ENCODE peak calls at places on chromosomes 12 and 14, in eight cellular contexts. W, G, R, F, P, S, N and Y are unnamed samples. For H3K36me3, the result is how much of the 10 kb centered on the place peaks cover.

GRCh38 chr12:85951823-85952222 is 77.7 kb downstream of the NTS start:
- DNase-seq in W (no peak), G (peak), R (no peak), F (no peak), P (no peak), S (no peak), N (no peak), Y (peak)

GRCh38 chr12:67681145-67681778 is 32.7 kb downstream of the DYRK2 start:
- DNase-seq in W (no peak), G (no peak), R (no peak), F (no peak), P (no peak), S (no peak), N (no peak), Y (peak)

GRCh38 chr14:94329857-94330256 is 6.7 kb upstream of the SERPINA6 start:
- DNase-seq in W (no peak), G (no peak), R (no peak), F (no peak), P (no peak), S (no peak), N (no peak), Y (no peak)

GRCh38 chr14:94124582-94125377 is 4.6 kb downstream of the IFI27L2 start:
- DNase-seq in W (peak), G (no peak), R (no peak), F (no peak), P (no peak), S (no peak), N (no peak), Y (no peak)

GRCh38 chr12:51311389-51311788 is 12.6 kb downstream of the BIN2 start:
- DNase-seq in W (no peak), G (no peak), R (no peak), F (no peak), P (no peak), S (no peak), N (no peak), Y (no peak)

GRCh38 chr14:69763761-69764510 is 3.0 kb upstream of the SRSF5 start:
- DNase-seq in W (no peak), G (no peak), R (no peak), F (no peak), P (no peak), S (no peak), N (no peak), Y (no peak)

GRCh38 chr12:25256826-25257225 is 6.1 kb upstream of the KRAS start:
- DNase-seq in W (no peak), G (no peak), R (no peak), F (no peak), P (no peak), S (no peak), N (no peak), Y (no peak)

GRCh38 chr12:45730842-45731336 is 1.4 kb downstream of the ARID2 start:
- DNase-seq in W (peak), G (no peak), R (no peak), F (no peak), P (no peak), S (peak), N (peak), Y (no peak)

GRCh38 chr12:124744659-124745467 is 118.8 kb downstream of the SCARB1 start:
- DNase-seq in W (peak), G (peak), R (no peak), F (peak), P (no peak), S (no peak), N (no peak), Y (no peak)

GRCh38 chr14:61838661-61839060 is 76.4 kb downstream of the SNAPC1 start:
- DNase-seq in W (no peak), G (no peak), R (no peak), F (no peak), P (no peak), S (no peak), N (no peak), Y (no peak)

GRCh38 chr14:64407329-64407728 is 19.2 kb downstream of the MTHFD1 start:
- DNase-seq in W (no peak), G (no peak), R (no peak), F (peak), P (no peak), S (no peak), N (no peak), Y (no peak)

GRCh38 chr12:95548056-95548538 is 3.2 kb downstream of the USP44 start:
- DNase-seq in W (no peak), G (no peak), R (peak), F (peak), P (peak), S (peak), N (peak), Y (peak)

GRCh38 chr14:51302319-51303030 is 62.4 kb downstream of the TMX1 start:
- DNase-seq in W (no peak), G (no peak), R (no peak), F (no peak), P (no peak), S (no peak), N (no peak), Y (no peak)

GRCh38 chr14:60845523-60845922 is 111.0 kb downstream of the MNAT1 start:
- DNase-seq in W (no peak), G (no peak), R (no peak), F (peak), P (no peak), S (no peak), N (no peak), Y (no peak)

GRCh38 chr12:132424811-132425210 is 65.1 kb upstream of the FBRSL1 start:
- DNase-seq in W (no peak), G (no peak), R (no peak), F (no peak), P (no peak), S (no peak), N (no peak), Y (no peak)

GRCh38 chr12:15719230-15719629 is 70.0 kb downstream of the EPS8 start:
- DNase-seq in W (no peak), G (no peak), R (no peak), F (no peak), P (no peak), S (no peak), N (no peak), Y (no peak)

GRCh38 chr14:20631023-20631820 is 10.3 kb downstream of the OR6S1 start:
- DNase-seq in W (peak), G (no peak), R (no peak), F (peak), P (no peak), S (peak), N (peak), Y (peak)

GRCh38 chr14:23562822-23563472 is 4.6 kb downstream of the AP1G2 start:
- DNase-seq in W (peak), G (no peak), R (no peak), F (no peak), P (no peak), S (peak), N (no peak), Y (peak)

GRCh38 chr14:78152246-78153068 is 17.7 kb upstream of the NRXN3 start:
- DNase-seq in W (no peak), G (no peak), R (no peak), F (no peak), P (no peak), S (no peak), N (no peak), Y (no peak)

GRCh38 chr12:124379938-124380754 is 85.3 kb downstream of the RFLNA start:
- DNase-seq in W (no peak), G (no peak), R (peak), F (no peak), P (peak), S (no peak), N (peak), Y (peak)

GRCh38 chr14:95196268-95196667 is 38.9 kb upstream of the DICER1 start:
- DNase-seq in W (no peak), G (peak), R (no peak), F (no peak), P (no peak), S (peak), N (no peak), Y (no peak)

GRCh38 chr14:24334431-24335271 is at the start of gene ADCY4:
- DNase-seq in W (peak), G (no peak), R (no peak), F (no peak), P (peak), S (peak), N (no peak), Y (no peak)

DNA sequence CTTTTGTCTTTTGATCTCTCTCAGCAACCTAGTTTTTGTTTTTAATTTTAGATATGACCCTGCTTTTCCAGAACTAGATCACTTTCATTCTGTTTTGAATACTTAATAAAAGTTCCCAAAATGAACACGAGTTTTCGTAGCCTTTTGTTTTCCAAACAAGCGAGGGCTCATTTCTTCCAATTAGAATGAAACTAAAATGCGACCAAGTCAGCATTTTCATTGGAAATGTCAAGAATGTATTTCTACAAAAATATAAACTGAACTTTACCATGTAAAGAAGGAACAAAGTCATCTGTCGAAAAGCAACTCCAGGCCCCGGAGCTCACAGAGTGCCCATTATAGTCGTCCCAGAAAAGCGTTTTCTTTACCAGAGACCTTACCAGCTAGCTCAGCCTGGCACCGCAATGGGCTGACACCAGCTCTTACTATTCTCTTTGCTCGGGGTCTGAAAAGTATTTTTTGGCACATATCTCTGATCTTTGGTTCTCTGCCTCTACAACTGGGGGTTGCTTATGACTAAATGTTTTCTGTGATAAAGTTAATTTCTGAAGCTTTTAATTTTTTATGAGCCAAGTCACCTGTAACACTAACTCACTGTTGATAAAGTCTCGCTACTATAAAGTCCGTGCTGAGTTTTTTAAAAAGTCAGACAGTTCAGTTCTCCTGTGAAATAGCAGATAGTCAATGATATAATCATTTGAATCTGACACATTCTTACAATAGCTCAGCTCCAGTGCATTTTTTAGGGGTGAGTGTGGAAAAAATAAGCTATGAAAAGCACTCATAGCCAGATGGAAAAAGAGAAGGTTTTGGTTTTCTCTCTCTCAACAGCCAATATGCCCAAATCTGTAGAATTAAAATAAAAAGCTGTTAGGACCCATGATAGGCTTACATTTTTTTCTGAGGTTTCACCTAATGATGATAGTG is 43.4 kb downstream of the SAMD4A start:
- DNase-seq in W (no peak), G (no peak), R (no peak), F (no peak), P (no peak), S (no peak), N (no peak), Y (no peak)
- H3K4me3 ChIP-seq in W (no peak), G (no peak), R (no peak), F (no peak), P (no peak), S (no peak), N (no peak), Y (no peak)

DNA sequence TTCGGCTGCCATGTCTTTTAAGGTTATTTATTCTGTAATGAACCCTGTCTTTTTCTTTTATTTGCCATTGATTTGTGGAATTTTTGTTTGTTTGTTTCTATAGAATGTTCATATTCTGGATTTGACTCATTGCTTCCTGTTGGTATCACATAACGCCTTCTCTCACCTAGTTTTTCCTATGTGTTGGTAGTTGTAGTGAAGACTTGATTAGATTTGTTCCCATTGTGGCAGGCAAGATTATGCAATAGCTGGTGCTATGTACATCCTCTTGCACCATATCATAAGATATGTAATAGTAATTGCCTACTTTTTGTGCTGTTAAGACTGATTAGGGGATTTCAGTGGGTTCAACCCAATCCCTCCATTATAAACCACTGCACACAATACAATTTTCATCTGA is 3.9 kb upstream of the KRT6B start:
- DNase-seq in W (no peak), G (no peak), R (no peak), F (no peak), P (no peak), S (no peak), N (no peak), Y (no peak)
- H3K36me3 ChIP-seq in W (under half), G (under half), R (under half), F (under half), P (under half), S (under half), N (under half), Y (under half)

DNA sequence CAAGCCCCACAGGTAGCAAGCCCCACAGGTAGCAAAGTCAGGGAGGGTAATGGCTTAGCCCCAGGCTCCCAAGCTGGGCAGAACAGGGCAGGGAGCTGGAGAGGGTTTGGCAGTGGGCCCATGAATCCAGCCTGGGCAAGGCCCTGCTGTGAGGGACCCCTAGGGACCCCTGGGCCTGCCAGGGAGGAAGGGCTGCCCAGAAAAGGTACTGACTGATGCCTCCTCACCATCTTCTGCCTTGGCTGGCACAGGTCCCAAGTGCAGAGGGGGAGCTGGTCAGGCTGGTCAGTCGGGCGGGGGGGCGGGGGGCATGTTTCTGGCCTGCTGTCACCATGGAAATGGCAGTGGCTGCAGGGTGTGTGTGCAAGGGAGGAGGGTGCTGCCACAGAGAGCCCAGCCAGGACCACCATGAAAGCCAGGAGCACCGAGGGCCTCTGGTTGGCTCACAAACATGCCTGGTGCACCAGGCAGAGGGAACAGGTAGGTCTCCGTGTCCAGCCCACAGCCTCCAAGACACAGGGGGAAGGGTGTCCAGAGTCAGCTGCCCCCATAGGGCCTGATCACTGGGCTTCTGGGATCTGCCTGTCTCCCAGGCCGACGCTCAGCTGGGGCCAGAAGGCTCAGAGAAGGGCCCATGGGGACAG is 1.5 kb upstream of the CRIP2 start:
- DNase-seq in W (no peak), G (no peak), R (peak), F (no peak), P (no peak), S (no peak), N (no peak), Y (no peak)
- H3K4me3 ChIP-seq in W (no peak), G (peak), R (no peak), F (no peak), P (peak), S (peak), N (no peak), Y (no peak)

GRCh38 chr12:112217647-112218046 is 92.3 kb downstream of the TRAFD1 start:
- DNase-seq in W (no peak), G (no peak), R (no peak), F (no peak), P (no peak), S (no peak), N (no peak), Y (no peak)
- H3K36me3 ChIP-seq in W (under half), G (under half), R (under half), F (under half), P (half or more), S (under half), N (under half), Y (under half)

DNA sequence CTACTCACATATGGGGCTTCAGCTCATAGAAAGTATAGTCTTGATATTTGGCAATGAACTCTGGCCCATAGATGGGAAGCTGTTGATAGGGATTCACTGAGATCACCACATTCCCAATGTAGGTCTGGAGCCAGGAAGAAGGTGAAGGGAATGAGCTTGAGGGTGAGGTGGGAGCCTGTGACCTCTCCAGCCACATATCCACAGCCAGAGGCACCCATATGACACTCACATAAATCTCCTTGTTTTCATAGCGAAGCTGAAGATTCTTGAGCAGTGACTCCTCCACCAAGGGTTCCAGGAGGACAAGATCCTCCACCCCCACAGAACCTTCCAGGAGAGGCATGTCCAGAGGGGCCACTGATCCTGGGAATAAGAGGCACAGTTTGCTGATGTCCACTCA is 1.9 kb downstream of the MYO1A start:
- DNase-seq in W (no peak), G (no peak), R (no peak), F (no peak), P (no peak), S (no peak), N (no peak), Y (no peak)
- H3K4me3 ChIP-seq in W (peak), G (no peak), R (no peak), F (no peak), P (no peak), S (no peak), N (no peak), Y (no peak)

GRCh38 chr14:96839251-96839650 is 42.1 kb downstream of the VRK1 start:
- DNase-seq in W (no peak), G (no peak), R (no peak), F (no peak), P (no peak), S (no peak), N (no peak), Y (no peak)

GRCh38 chr14:96843137-96843536 is 46.0 kb downstream of the VRK1 start:
- DNase-seq in W (no peak), G (no peak), R (no peak), F (no peak), P (no peak), S (no peak), N (no peak), Y (no peak)

DNA sequence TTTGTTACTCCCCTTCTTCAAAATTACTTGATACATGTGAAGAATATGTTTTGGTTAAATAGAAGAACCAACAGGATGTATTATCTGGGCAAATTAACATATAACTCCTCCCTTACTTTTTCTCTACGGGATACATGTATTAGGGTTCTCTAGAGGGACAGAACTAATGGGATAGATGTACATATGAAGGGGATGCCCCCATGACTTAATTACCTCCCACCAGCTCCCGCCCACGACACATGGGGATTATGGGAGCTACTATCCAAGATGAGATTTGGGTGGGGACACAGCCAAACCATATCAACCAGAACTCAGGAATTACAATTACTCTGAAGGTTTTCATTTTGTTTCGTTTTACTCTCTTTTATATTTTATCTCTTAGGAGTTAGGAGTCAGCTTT is 41.3 kb downstream of the VRK1 start:
- DNase-seq in W (no peak), G (no peak), R (no peak), F (no peak), P (no peak), S (no peak), N (no peak), Y (no peak)
- H3K36me3 ChIP-seq in W (under half), G (under half), R (under half), F (under half), P (under half), S (under half), N (under half), Y (under half)

GRCh38 chr14:41609704-41610183 is 3.1 kb downstream of the LRFN5 start:
- DNase-seq in W (peak), G (no peak), R (no peak), F (no peak), P (no peak), S (peak), N (peak), Y (peak)
- H3K4me3 ChIP-seq in W (no peak), G (no peak), R (peak), F (no peak), P (peak), S (peak), N (no peak), Y (peak)